ENCODE peak calls at places on chromosomes 13 and 19, in four cellular contexts. One of them, this sample, is unnamed.

GRCh38 chr13:33194820-33195692 is 90.5 kb downstream of the STARD13 start:
- DNase-seq in prostate gland: no peak
- DNase-seq in AG04449: peak; percentile 93
- DNase-seq in RWPE1: no peak
- DNase-seq in this sample: peak; percentile 93

GRCh38 chr19:16626796-16627193 is 1.2 kb downstream of the MED26 start:
- DNase-seq in AG04449: no peak
- DNase-seq in prostate gland: no peak
- DNase-seq in RWPE1: peak; percentile 53
- DNase-seq in this sample: peak; percentile 11

GRCh38 chr13:27822873-27823311 is 30.6 kb downstream of the GSX1 start:
- DNase-seq in prostate gland: no peak
- DNase-seq in AG04449: no peak
- DNase-seq in RWPE1: no peak
- DNase-seq in this sample: peak; percentile 27

GRCh38 chr13:23985846-23986245 is 88.5 kb upstream of the C1QTNF9B start:
- DNase-seq in prostate gland: no peak
- DNase-seq in RWPE1: no peak
- DNase-seq in AG04449: no peak
- DNase-seq in this sample: no peak

GRCh38 chr19:7925171-7925837 is 631 bp downstream of the CTXN1 start:
- DNase-seq in RWPE1: peak; percentile 53
- DNase-seq in AG04449: no peak
- DNase-seq in prostate gland: peak; percentile 37
- DNase-seq in this sample: peak; percentile 67

GRCh38 chr13:92829930-92830329 is 396.7 kb upstream of the GPC6 start:
- DNase-seq in prostate gland: no peak
- DNase-seq in RWPE1: no peak
- DNase-seq in AG04449: no peak
- DNase-seq in this sample: no peak

GRCh38 chr13:98771838-98772611 is 19.6 kb upstream of the SLC15A1 start:
- DNase-seq in AG04449: no peak
- DNase-seq in RWPE1: no peak
- DNase-seq in prostate gland: no peak
- DNase-seq in this sample: no peak

GRCh38 chr19:57016491-57016890 is 103.3 kb upstream of the USP29 start:
- DNase-seq in AG04449: no peak
- DNase-seq in RWPE1: no peak
- DNase-seq in prostate gland: no peak
- DNase-seq in this sample: no peak

GRCh38 chr13:110799246-110800236 is 86.0 kb downstream of the ING1 start:
- DNase-seq in RWPE1: no peak
- DNase-seq in prostate gland: no peak
- DNase-seq in AG04449: peak; percentile 45
- DNase-seq in this sample: peak; percentile 98

GRCh38 chr13:98523455-98524102 is 53.3 kb downstream of the STK24 start:
- DNase-seq in RWPE1: no peak
- DNase-seq in prostate gland: no peak
- DNase-seq in AG04449: no peak
- DNase-seq in this sample: no peak

GRCh38 chr19:48169585-48169973 is 565 bp downstream of the LIG1 start:
- DNase-seq in prostate gland: peak; percentile 81
- DNase-seq in AG04449: no peak
- DNase-seq in RWPE1: peak; percentile 97
- DNase-seq in this sample: peak; percentile 55

GRCh38 chr19:41860419-41861097 is 503 bp downstream of the RPS19 start:
- DNase-seq in AG04449: no peak
- DNase-seq in RWPE1: no peak
- DNase-seq in prostate gland: no peak
- DNase-seq in this sample: peak; percentile 25

GRCh38 chr13:43085545-43085944 is 62.2 kb downstream of the DNAJC15 start:
- DNase-seq in AG04449: no peak
- DNase-seq in RWPE1: peak; percentile 20
- DNase-seq in prostate gland: no peak
- DNase-seq in this sample: peak; percentile 65

GRCh38 chr13:74747186-74747955 is 613.2 kb upstream of the KLF12 start:
- DNase-seq in AG04449: no peak
- DNase-seq in RWPE1: no peak
- DNase-seq in prostate gland: no peak
- DNase-seq in this sample: no peak

This sample was measured in fibroblast of mammary gland.